ENCODE peak calls at places on chromosomes 12 and 14, in nine cellular contexts. J is brain microvascular endothelial cell, W is H9, Z is endodermal cell, D is esophagus muscularis mucosa, G is B cell, P is astrocyte of the spinal cord, V is fibroblast of mammary gland, M is psoas muscle. U is an unnamed sample.

GRCh38 chr14:81127785-81128184 is 93.0 kb downstream of the GTF2A1 start:
- DNase-seq in M (no peak), W (no peak), V (peak; percentile 26), J (no peak), G (no peak), P (peak; percentile 10), Z (no peak), D (no peak), U (no peak)

GRCh38 chr12:68482660-68483059 is 128.0 kb upstream of the RAP1B start:
- DNase-seq in P (no peak), D (no peak), G (no peak), W (no peak), Z (no peak), J (no peak), V (no peak), M (no peak), U (no peak)

GRCh38 chr12:90958995-90959394 is 4.0 kb upstream of the CCER1 start:
- DNase-seq in W (no peak), V (peak; percentile 46), M (no peak), P (no peak), D (no peak), J (no peak), G (no peak), Z (no peak), U (no peak)

GRCh38 chr12:104219361-104219892 is 3.8 kb downstream of the TXNRD1 start:
- DNase-seq in Z (no peak), J (peak; percentile 86), D (no peak), P (peak; percentile 90), V (peak; percentile 97), G (no peak), W (no peak), M (no peak), U (no peak)

GRCh38 chr12:124332068-124332672 is 37.3 kb downstream of the RFLNA start:
- DNase-seq in V (no peak), M (no peak), D (no peak), J (no peak), P (no peak), Z (peak; percentile 82), W (peak; percentile 61), G (no peak), U (no peak)

GRCh38 chr12:42474391-42474790 is 115.2 kb downstream of the PRICKLE1 start:
- DNase-seq in V (peak; percentile 81), G (no peak), Z (no peak), W (no peak), D (no peak), P (no peak), M (no peak), J (no peak), U (no peak)

GRCh38 chr14:72471346-72471745 is 422.6 kb downstream of the DPF3 start:
- DNase-seq in W (no peak), G (no peak), P (no peak), J (no peak), M (no peak), Z (no peak), D (no peak), V (no peak), U (no peak)

GRCh38 chr12:85866929-85867776 is 6.9 kb upstream of the NTS start:
- DNase-seq in J (peak; percentile 76), Z (peak; percentile 63), W (no peak), V (peak; percentile 72), M (no peak), D (no peak), P (peak; percentile 77), G (no peak), U (no peak)

GRCh38 chr14:99234982-99235491 is 37.0 kb downstream of the BCL11B start:
- DNase-seq in J (no peak), P (no peak), W (peak; percentile 92), G (no peak), Z (peak; percentile 97), D (no peak), M (no peak), V (no peak), U (no peak)

GRCh38 chr12:90945070-90945649 is 9.8 kb downstream of the CCER1 start:
- DNase-seq in M (no peak), D (no peak), Z (no peak), J (peak; percentile 24), P (peak; percentile 52), G (no peak), W (no peak), V (peak; percentile 53), U (no peak)

GRCh38 chr14:78202976-78203375 is 32.8 kb downstream of the NRXN3 start:
- DNase-seq in M (no peak), W (no peak), Z (no peak), P (no peak), G (no peak), V (no peak), D (no peak), J (no peak), U (no peak)

GRCh38 chr12:54159140-54159539 is 29.6 kb downstream of the SMUG1 start:
- DNase-seq in P (no peak), D (no peak), Z (peak; percentile 98), J (no peak), G (peak; percentile 39), V (no peak), W (peak; percentile 97), M (no peak), U (no peak)

GRCh38 chr14:103543721-103544626 is 15.0 kb downstream of the TRMT61A start:
- DNase-seq in W (no peak), Z (no peak), J (no peak), V (no peak), D (no peak), G (no peak), P (no peak), M (peak; percentile 75), U (peak; percentile 51)

GRCh38 chr14:91349481-91350074 is 68.0 kb downstream of the CCDC88C start:
- DNase-seq in M (no peak), W (no peak), D (no peak), P (no peak), J (no peak), V (no peak), G (peak; percentile 49), Z (no peak), U (no peak)

GRCh38 chr14:55103005-55103640 is 25.9 kb upstream of the LGALS3 start:
- DNase-seq in D (peak; percentile 95), M (peak; percentile 85), J (peak; percentile 86), P (peak; percentile 95), W (peak; percentile 89), Z (peak; percentile 93), G (no peak), V (peak; percentile 99), U (peak; percentile 90)

GRCh38 chr12:25328082-25328712 is 77.5 kb upstream of the KRAS start:
- DNase-seq in P (peak; percentile 44), V (peak; percentile 75), G (no peak), D (no peak), Z (no peak), M (no peak), J (no peak), W (no peak), U (no peak)

GRCh38 chr12:115799610-115800009 is 477.9 kb downstream of the MED13L start:
- DNase-seq in W (no peak), V (no peak), G (no peak), J (no peak), P (no peak), Z (no peak), M (no peak), D (no peak), U (no peak)

GRCh38 chr12:96383991-96384390 is 16.2 kb downstream of the CDK17 start:
- DNase-seq in M (no peak), V (peak; percentile 72), G (no peak), Z (no peak), D (no peak), P (peak; percentile 71), W (no peak), J (no peak), U (no peak)

GRCh38 chr12:15777355-15778012 is 11.7 kb downstream of the EPS8 start:
- DNase-seq in D (no peak), J (no peak), Z (no peak), G (no peak), P (no peak), V (no peak), M (no peak), W (no peak), U (no peak)

DNA sequence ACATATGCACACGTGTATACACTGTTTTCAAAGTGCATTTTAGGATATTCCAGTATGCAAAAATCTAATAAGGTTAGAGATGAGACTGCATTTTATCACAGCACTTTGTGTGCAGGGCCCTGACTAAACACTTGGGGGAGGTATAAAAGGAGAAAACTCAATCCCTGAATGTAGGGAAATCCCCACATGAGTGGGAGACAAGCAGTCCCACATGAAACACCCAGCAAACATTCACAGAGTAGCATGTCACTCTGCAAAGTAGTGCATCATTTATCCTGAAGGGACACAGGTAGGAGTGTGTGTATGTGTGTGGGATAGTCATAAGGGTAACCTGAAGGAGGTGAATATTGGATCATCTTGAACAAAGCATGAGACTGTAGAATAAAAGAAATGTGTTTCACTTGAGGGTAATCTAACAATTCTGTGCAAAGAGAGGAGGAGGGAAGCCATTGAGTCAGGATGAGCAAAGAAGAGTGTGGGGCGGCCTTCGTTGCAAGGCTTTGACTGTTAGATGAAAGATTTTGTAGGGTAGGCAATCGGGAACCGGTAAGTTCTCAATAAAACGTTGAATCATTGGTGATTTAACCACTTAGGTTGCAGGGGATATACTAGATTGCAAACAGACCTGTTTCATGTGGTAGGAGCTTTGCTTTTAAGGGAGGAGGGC is 2.9 kb downstream of the PRPF40B start:
- DNase-seq in J (no peak), P (no peak), M (no peak), Z (peak; percentile 36), D (no peak), G (no peak), W (no peak), V (peak; percentile 20), U (no peak)
- TF ChIP-seq CTCF in J (peak; percentile 25), P (no peak), M (no peak), Z (peak; percentile 13), D (no peak), G (peak; percentile 30), W (peak; percentile 15), V (peak; percentile 15), U (no peak)

DNA sequence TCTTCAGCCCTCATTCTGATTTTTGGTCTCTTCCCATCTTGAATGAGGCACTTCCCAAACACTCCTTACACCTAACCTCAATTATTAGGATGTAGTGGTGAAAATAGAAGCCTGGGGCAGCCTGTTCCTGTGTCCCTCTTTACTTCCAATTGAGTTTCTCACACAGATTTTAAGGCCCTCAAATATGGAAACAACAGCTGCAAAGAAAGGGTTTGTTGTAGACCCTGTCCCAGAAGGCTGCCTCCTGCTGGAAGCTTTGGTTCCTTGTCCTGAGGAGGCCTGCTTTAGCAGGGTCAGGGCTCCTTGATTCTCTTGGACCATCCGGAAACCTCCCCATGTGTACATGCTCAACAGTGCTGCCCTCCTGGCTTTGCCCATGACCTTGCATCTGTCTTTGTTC is 101.3 kb downstream of the TGFB3 start:
- DNase-seq in G (no peak), P (no peak), V (no peak), J (no peak), Z (peak; percentile 80), M (no peak), W (peak; percentile 54), D (no peak), U (no peak)
- TF ChIP-seq CTCF in G (no peak), P (peak; percentile 0), V (peak; percentile 15), J (peak; percentile 33), Z (peak; percentile 71), M (peak; percentile 6), W (peak; percentile 65), D (no peak), U (peak; percentile 6)

GRCh38 chr14:100747021-100747586 is 20.4 kb downstream of the DLK1 start:
- DNase-seq in M (peak; percentile 70), J (peak; percentile 73), Z (peak; percentile 18), P (peak; percentile 84), D (no peak), V (peak; percentile 99), W (peak; percentile 8), G (no peak), U (peak; percentile 64)
- TF ChIP-seq CTCF in M (no peak), J (no peak), Z (no peak), P (no peak), D (no peak), V (no peak), W (no peak), G (no peak), U (no peak)

GRCh38 chr14:45610303-45610702 is 357.3 kb upstream of the MIS18BP1 start:
- DNase-seq in W (no peak), G (no peak), Z (no peak), D (no peak), M (no peak), P (peak; percentile 26), V (peak; percentile 9), J (peak; percentile 10), U (no peak)
- TF ChIP-seq CTCF in W (peak; percentile 43), G (no peak), Z (peak; percentile 56), D (peak; percentile 52), M (no peak), P (peak; percentile 44), V (peak; percentile 17), J (peak; percentile 48), U (peak; percentile 26)